ENCODE peak calls at places on chromosomes 1 and 21, in six cellular contexts. B, O, A, V, M and Z are unnamed samples.

GRCh38 chr1:85992756-85993155 is 163.8 kb downstream of the COL24A1 start:
- DNase-seq in B (no peak), O (no peak), A (no peak), V (peak), M (peak), Z (peak)

GRCh38 chr1:167533851-167534300 is 15.5 kb upstream of the CD247 start:
- DNase-seq in B (peak), O (peak), A (peak), V (no peak), M (peak), Z (peak)

GRCh38 chr1:183528577-183528976 is 56.3 kb downstream of the SMG7 start:
- DNase-seq in B (no peak), O (no peak), A (no peak), V (no peak), M (no peak), Z (no peak)

GRCh38 chr1:240349695-240350094 is 258.0 kb downstream of the FMN2 start:
- DNase-seq in B (no peak), O (no peak), A (no peak), V (no peak), M (no peak), Z (no peak)

GRCh38 chr1:46244656-46245371 is 2.7 kb upstream of the RAD54L start:
- DNase-seq in B (no peak), O (no peak), A (no peak), V (no peak), M (peak), Z (peak)

GRCh38 chr21:17441370-17441769 is 71.5 kb upstream of the CXADR start:
- DNase-seq in B (no peak), O (no peak), A (peak), V (no peak), M (no peak), Z (no peak)

GRCh38 chr1:201599548-201599947 is 60.6 kb downstream of the NAV1 start:
- DNase-seq in B (no peak), O (no peak), A (no peak), V (no peak), M (no peak), Z (no peak)

GRCh38 chr1:33971018-33971710 is 107.3 kb downstream of the HMGB4 start:
- DNase-seq in B (no peak), O (peak), A (no peak), V (no peak), M (no peak), Z (no peak)

GRCh38 chr1:84573481-84573966 is 716 bp downstream of the CTBS start:
- DNase-seq in B (no peak), O (no peak), A (no peak), V (no peak), M (peak), Z (no peak)

GRCh38 chr1:96355961-96356360 is 365.6 kb upstream of the PTBP2 start:
- DNase-seq in B (no peak), O (no peak), A (no peak), V (no peak), M (no peak), Z (no peak)

GRCh38 chr1:8663915-8664331 is 153.5 kb downstream of the RERE start:
- DNase-seq in B (no peak), O (no peak), A (peak), V (no peak), M (no peak), Z (peak)

GRCh38 chr1:199612976-199613774 is 414.3 kb upstream of the NR5A2 start:
- DNase-seq in B (no peak), O (no peak), A (no peak), V (no peak), M (peak), Z (no peak)

GRCh38 chr1:93665015-93665414 is 16.6 kb downstream of the BCAR3 start:
- DNase-seq in B (no peak), O (no peak), A (no peak), V (no peak), M (no peak), Z (no peak)

GRCh38 chr1:14598007-14598497 is 433 bp upstream of the KAZN start:
- DNase-seq in B (peak), O (peak), A (no peak), V (no peak), M (no peak), Z (no peak)

GRCh38 chr1:112881742-112882127 is 74.3 kb downstream of the SLC16A1 start:
- DNase-seq in B (no peak), O (no peak), A (no peak), V (no peak), M (no peak), Z (no peak)

GRCh38 chr1:234724517-234725176 is 114.7 kb upstream of the IRF2BP2 start:
- DNase-seq in B (no peak), O (peak), A (no peak), V (no peak), M (no peak), Z (no peak)

GRCh38 chr1:30527511-30528140 is 195.8 kb downstream of the MATN1 start:
- DNase-seq in B (no peak), O (no peak), A (no peak), V (no peak), M (no peak), Z (no peak)

GRCh38 chr1:104991702-104992101 is 1242.0 kb downstream of the AMY1C start:
- DNase-seq in B (no peak), O (no peak), A (no peak), V (no peak), M (no peak), Z (no peak)

GRCh38 chr1:75908717-75909152 is 23.5 kb downstream of the ASB17 start:
- DNase-seq in B (no peak), O (peak), A (peak), V (peak), M (peak), Z (peak)

GRCh38 chr1:62352387-62352786 is 33.2 kb upstream of the KANK4 start:
- DNase-seq in B (no peak), O (no peak), A (peak), V (no peak), M (no peak), Z (no peak)

GRCh38 chr1:235823684-235824083 is 43.0 kb downstream of the LYST start:
- DNase-seq in B (no peak), O (no peak), A (peak), V (no peak), M (no peak), Z (no peak)

GRCh38 chr1:100441651-100442050 is 89.3 kb downstream of the CDC14A start:
- DNase-seq in B (no peak), O (no peak), A (no peak), V (no peak), M (no peak), Z (no peak)

GRCh38 chr1:116298746-116299145 is 74.3 kb upstream of the ATP1A1 start:
- DNase-seq in B (no peak), O (no peak), A (no peak), V (no peak), M (no peak), Z (no peak)

GRCh38 chr1:24728982-24729381 is 16.3 kb upstream of the CLIC4 start:
- DNase-seq in B (no peak), O (no peak), A (no peak), V (no peak), M (no peak), Z (no peak)
- TF ChIP-seq CTCF in B (no peak), O (no peak), A (no peak), V (no peak), M (no peak), Z (no peak)

GRCh38 chr1:117436528-117436927 is 69.3 kb downstream of the MAN1A2 start:
- DNase-seq in B (no peak), O (no peak), A (no peak), V (no peak), M (no peak), Z (no peak)
- TF ChIP-seq CTCF in B (no peak), O (no peak), A (no peak), V (no peak), M (no peak), Z (no peak)

DNA sequence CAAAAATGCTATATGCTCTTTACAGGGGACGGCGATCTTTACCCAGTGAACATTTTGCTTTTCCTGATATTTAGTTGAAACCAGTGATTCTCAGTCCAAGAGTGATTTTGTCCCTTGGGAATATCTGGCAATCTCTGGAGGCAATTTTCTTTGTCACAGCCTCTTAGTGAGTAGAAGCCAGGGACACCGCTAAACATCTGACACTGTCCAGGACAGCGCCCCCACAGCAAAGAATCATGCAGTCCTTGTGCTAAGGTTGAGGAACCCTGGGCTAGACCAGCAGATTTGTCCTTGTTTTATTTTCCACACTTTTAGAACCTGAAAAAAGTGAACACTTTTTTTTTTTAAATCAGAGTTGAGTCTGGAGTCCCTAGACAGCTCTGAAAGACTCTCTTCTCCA is 13.1 kb downstream of the EVA1C start:
- DNase-seq in B (no peak), O (no peak), A (no peak), V (no peak), M (no peak), Z (no peak)
- TF ChIP-seq CTCF in B (no peak), O (no peak), A (peak), V (no peak), M (peak), Z (no peak)

GRCh38 chr1:207956976-207957375 is 46.1 kb upstream of the CD34 start:
- DNase-seq in B (no peak), O (no peak), A (no peak), V (no peak), M (no peak), Z (no peak)

GRCh38 chr1:207962716-207963428 is 51.9 kb upstream of the CD34 start:
- DNase-seq in B (no peak), O (no peak), A (no peak), V (no peak), M (no peak), Z (no peak)

GRCh38 chr1:207959995-207960745 is 49.2 kb upstream of the CD34 start:
- DNase-seq in B (no peak), O (no peak), A (no peak), V (no peak), M (no peak), Z (no peak)

GRCh38 chr1:207958376-207959139 is 47.6 kb upstream of the CD34 start:
- DNase-seq in B (no peak), O (no peak), A (no peak), V (no peak), M (no peak), Z (no peak)

GRCh38 chr1:207959141-207959825 is 48.4 kb upstream of the CD34 start:
- DNase-seq in B (peak), O (peak), A (no peak), V (no peak), M (no peak), Z (peak)
- TF ChIP-seq CTCF in B (no peak), O (no peak), A (no peak), V (no peak), M (no peak), Z (peak)

GRCh38 chr1:99326215-99326949 is 62.1 kb downstream of the PLPPR4 start:
- DNase-seq in B (no peak), O (no peak), A (peak), V (no peak), M (no peak), Z (no peak)
- TF ChIP-seq CTCF in B (peak), O (peak), A (peak), V (peak), M (peak), Z (no peak)

DNA sequence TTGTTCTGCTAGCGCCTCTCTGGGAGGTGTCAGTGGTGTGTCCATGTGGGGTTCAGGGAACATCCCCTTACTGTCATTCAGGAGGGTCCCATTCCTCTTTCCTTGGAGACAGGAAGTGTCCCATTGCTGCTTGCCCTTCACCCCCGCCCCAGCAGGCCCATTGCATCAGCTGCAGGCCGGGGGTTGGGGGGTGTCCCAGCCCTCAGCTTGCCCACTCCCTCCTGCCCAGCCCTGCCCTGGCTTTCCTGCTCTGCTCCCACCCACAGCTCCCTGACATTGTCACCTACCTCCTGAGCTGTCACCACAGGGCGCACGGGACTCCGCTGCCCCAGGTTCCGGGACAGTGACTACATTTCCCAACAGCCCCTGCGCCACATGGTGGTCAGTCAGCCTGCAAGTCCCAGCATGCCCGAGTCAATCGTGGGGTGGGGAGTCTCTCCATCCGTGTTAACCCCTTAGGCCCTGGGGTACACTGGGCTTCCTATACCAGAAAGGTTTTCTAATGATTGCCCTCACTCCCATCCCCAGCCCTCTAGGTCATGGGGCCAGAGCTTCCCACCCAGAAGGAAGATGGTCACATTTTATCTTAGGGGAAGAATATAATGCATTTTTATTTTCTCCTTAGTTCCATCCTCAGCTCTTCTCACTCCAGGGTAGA is at the start of gene INPP5B:
- DNase-seq in B (peak), O (peak), A (peak), V (peak), M (peak), Z (peak)
- TF ChIP-seq CTCF in B (no peak), O (no peak), A (no peak), V (no peak), M (no peak), Z (no peak)

DNA sequence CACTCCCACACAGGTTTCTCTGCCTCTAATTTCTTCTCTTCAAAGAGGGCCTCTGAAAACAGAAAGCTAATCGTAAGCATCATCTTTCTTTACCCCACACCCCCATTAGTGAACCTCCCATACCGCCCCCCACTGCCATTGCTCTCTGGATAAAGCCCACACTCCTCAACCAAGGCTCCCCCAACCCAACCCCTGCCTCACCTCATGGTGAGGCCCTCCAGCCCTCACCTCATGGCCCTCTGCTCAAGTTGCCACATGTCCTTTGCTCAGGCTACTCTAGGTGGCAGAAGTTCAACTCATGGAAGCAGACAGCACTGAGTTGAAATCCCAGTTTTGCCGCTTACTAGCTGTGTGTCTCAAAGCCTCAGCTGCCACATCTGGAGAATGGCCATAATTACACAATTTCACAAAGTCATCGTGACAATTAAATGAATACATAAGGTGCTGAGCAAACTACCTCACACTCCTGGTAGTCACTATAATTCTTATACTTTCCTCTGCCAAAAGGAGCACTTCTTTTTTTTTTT is 18.2 kb upstream of the WASF2 start:
- DNase-seq in B (no peak), O (no peak), A (peak), V (no peak), M (peak), Z (no peak)
- TF ChIP-seq CTCF in B (no peak), O (peak), A (peak), V (peak), M (peak), Z (no peak)

GRCh38 chr21:45348591-45349327 is 56.2 kb upstream of the COL18A1 start:
- DNase-seq in B (no peak), O (peak), A (no peak), V (no peak), M (no peak), Z (no peak)

GRCh38 chr21:45347712-45348477 is 57.1 kb upstream of the COL18A1 start:
- DNase-seq in B (no peak), O (no peak), A (no peak), V (no peak), M (no peak), Z (no peak)

GRCh38 chr21:45344576-45344975 is 56.9 kb upstream of the POFUT2 start:
- DNase-seq in B (no peak), O (no peak), A (no peak), V (no peak), M (no peak), Z (no peak)

GRCh38 chr21:45350206-45350854 is 54.6 kb upstream of the COL18A1 start:
- DNase-seq in B (no peak), O (no peak), A (no peak), V (no peak), M (no peak), Z (no peak)

GRCh38 chr21:45347048-45347711 is 57.8 kb upstream of the COL18A1 start:
- DNase-seq in B (no peak), O (no peak), A (no peak), V (no peak), M (no peak), Z (no peak)
- TF ChIP-seq CTCF in B (no peak), O (no peak), A (no peak), V (no peak), M (no peak), Z (no peak)

DNA sequence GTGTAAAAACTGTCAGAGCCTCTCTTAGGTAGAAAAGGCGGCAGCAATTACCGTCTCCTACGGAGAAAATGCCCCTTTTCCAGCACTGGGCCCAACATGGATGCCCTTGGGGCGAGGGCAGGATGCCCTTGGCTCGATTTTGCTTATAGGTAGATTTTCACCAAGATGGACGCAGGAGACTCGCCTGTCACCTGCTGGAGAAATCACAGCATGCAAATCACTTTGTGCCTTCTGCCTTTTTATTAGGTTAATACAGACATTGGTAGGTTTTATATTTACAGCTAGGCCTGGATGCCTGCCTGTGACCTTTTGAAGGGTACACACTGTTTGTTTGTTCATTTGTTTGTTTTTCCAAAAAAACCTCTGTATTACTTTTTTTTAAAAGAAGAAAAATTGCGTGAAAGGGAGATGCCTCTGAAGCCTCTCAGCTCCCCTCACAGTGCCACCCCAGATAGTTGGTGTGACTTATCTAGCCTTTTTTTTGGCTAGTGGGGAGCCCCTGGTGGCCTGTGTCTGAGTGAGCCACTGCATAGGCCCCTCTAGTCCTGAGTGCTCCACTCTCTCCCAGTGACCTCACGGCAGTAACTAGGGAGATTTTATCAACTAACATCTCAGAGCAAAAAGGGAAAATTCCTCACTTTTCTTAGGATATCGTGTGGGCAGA is 2.5 kb downstream of the ATP1B1 start:
- DNase-seq in B (no peak), O (peak), A (peak), V (no peak), M (peak), Z (peak)
- TF ChIP-seq CTCF in B (no peak), O (peak), A (peak), V (peak), M (peak), Z (peak)

GRCh38 chr1:47759581-47760247 is 237.5 kb downstream of the TRABD2B start:
- DNase-seq in B (no peak), O (no peak), A (no peak), V (no peak), M (no peak), Z (no peak)
- TF ChIP-seq CTCF in B (no peak), O (peak), A (no peak), V (no peak), M (no peak), Z (no peak)